ENCODE peak calls at places on chromosome 1, in seven cellular contexts. One of them, this sample, is unnamed.

GRCh38 chr1:193325771-193326170 is 139.4 kb upstream of the B3GALT2 start:
- DNase-seq in pancreas: no peak
- DNase-seq in cardiac muscle cell: no peak
- DNase-seq in SJSA1: no peak
- DNase-seq in CD8-positive, alpha-beta memory T cell: no peak
- DNase-seq in transverse colon: no peak
- DNase-seq in right atrium auricular region: no peak
- DNase-seq in this sample: no peak

GRCh38 chr1:50329332-50329932 is 93.8 kb downstream of the DMRTA2 start:
- DNase-seq in pancreas: no peak
- DNase-seq in cardiac muscle cell: no peak
- DNase-seq in SJSA1: no peak
- DNase-seq in CD8-positive, alpha-beta memory T cell: no peak
- DNase-seq in transverse colon: peak; percentile 85
- DNase-seq in right atrium auricular region: no peak
- DNase-seq in this sample: no peak

GRCh38 chr1:165675794-165676193 is 22.6 kb downstream of the ALDH9A1 start:
- DNase-seq in pancreas: no peak
- DNase-seq in cardiac muscle cell: no peak
- DNase-seq in SJSA1: no peak
- DNase-seq in CD8-positive, alpha-beta memory T cell: no peak
- DNase-seq in transverse colon: no peak
- DNase-seq in right atrium auricular region: no peak
- DNase-seq in this sample: no peak

GRCh38 chr1:246814890-246815289 is 90.7 kb downstream of the SCCPDH start:
- DNase-seq in pancreas: no peak
- DNase-seq in cardiac muscle cell: no peak
- DNase-seq in SJSA1: no peak
- DNase-seq in CD8-positive, alpha-beta memory T cell: no peak
- DNase-seq in transverse colon: no peak
- DNase-seq in right atrium auricular region: no peak
- DNase-seq in this sample: no peak

GRCh38 chr1:189158155-189158554 is 1319.5 kb downstream of the BRINP3 start:
- DNase-seq in pancreas: no peak
- DNase-seq in cardiac muscle cell: no peak
- DNase-seq in SJSA1: no peak
- DNase-seq in CD8-positive, alpha-beta memory T cell: no peak
- DNase-seq in transverse colon: no peak
- DNase-seq in right atrium auricular region: no peak
- DNase-seq in this sample: no peak

GRCh38 chr1:109873278-109874175 is 37.1 kb upstream of the CSF1 start:
- DNase-seq in pancreas: no peak
- DNase-seq in cardiac muscle cell: no peak
- DNase-seq in SJSA1: peak; percentile 87
- DNase-seq in CD8-positive, alpha-beta memory T cell: no peak
- DNase-seq in transverse colon: no peak
- DNase-seq in right atrium auricular region: no peak
- DNase-seq in this sample: no peak

GRCh38 chr1:97050501-97050900 is 328.9 kb downstream of the PTBP2 start:
- DNase-seq in pancreas: no peak
- DNase-seq in cardiac muscle cell: peak; percentile 65
- DNase-seq in SJSA1: peak; percentile 8
- DNase-seq in CD8-positive, alpha-beta memory T cell: no peak
- DNase-seq in transverse colon: no peak
- DNase-seq in right atrium auricular region: no peak
- DNase-seq in this sample: no peak

GRCh38 chr1:221897312-221897711 is 155.4 kb upstream of the DUSP10 start:
- DNase-seq in pancreas: no peak
- DNase-seq in cardiac muscle cell: no peak
- DNase-seq in SJSA1: peak; percentile 20
- DNase-seq in CD8-positive, alpha-beta memory T cell: no peak
- DNase-seq in transverse colon: no peak
- DNase-seq in right atrium auricular region: no peak
- DNase-seq in this sample: no peak

GRCh38 chr1:52102336-52103013 is 39.4 kb upstream of the ZFYVE9 start:
- DNase-seq in pancreas: no peak
- DNase-seq in cardiac muscle cell: no peak
- DNase-seq in SJSA1: no peak
- DNase-seq in CD8-positive, alpha-beta memory T cell: no peak
- DNase-seq in transverse colon: no peak
- DNase-seq in right atrium auricular region: no peak
- DNase-seq in this sample: no peak

GRCh38 chr1:190479028-190479427 is 1.4 kb upstream of the BRINP3 start:
- DNase-seq in pancreas: no peak
- DNase-seq in cardiac muscle cell: peak; percentile 27
- DNase-seq in SJSA1: no peak
- DNase-seq in CD8-positive, alpha-beta memory T cell: no peak
- DNase-seq in transverse colon: no peak
- DNase-seq in right atrium auricular region: no peak
- DNase-seq in this sample: no peak

GRCh38 chr1:89804646-89805237 is 16.1 kb upstream of the LRRC8D start:
- DNase-seq in pancreas: peak; percentile 80
- DNase-seq in cardiac muscle cell: peak; percentile 86
- DNase-seq in SJSA1: peak; percentile 69
- DNase-seq in CD8-positive, alpha-beta memory T cell: peak; percentile 74
- DNase-seq in transverse colon: peak; percentile 91
- DNase-seq in right atrium auricular region: peak; percentile 91
- DNase-seq in this sample: peak; percentile 72

GRCh38 chr1:89810302-89810701 is 10.5 kb upstream of the LRRC8D start:
- DNase-seq in pancreas: no peak
- DNase-seq in cardiac muscle cell: no peak
- DNase-seq in SJSA1: no peak
- DNase-seq in CD8-positive, alpha-beta memory T cell: no peak
- DNase-seq in transverse colon: no peak
- DNase-seq in right atrium auricular region: no peak
- DNase-seq in this sample: no peak

GRCh38 chr1:89808429-89809117 is 12.3 kb upstream of the LRRC8D start:
- DNase-seq in pancreas: no peak
- DNase-seq in cardiac muscle cell: no peak
- DNase-seq in SJSA1: peak; percentile 73
- DNase-seq in CD8-positive, alpha-beta memory T cell: no peak
- DNase-seq in transverse colon: no peak
- DNase-seq in right atrium auricular region: no peak
- DNase-seq in this sample: no peak

GRCh38 chr1:89809556-89809955 is 11.3 kb upstream of the LRRC8D start:
- DNase-seq in pancreas: no peak
- DNase-seq in cardiac muscle cell: no peak
- DNase-seq in SJSA1: no peak
- DNase-seq in CD8-positive, alpha-beta memory T cell: no peak
- DNase-seq in transverse colon: no peak
- DNase-seq in right atrium auricular region: no peak
- DNase-seq in this sample: no peak

GRCh38 chr1:89806612-89807011 is 14.2 kb upstream of the LRRC8D start:
- DNase-seq in pancreas: no peak
- DNase-seq in cardiac muscle cell: no peak
- DNase-seq in SJSA1: no peak
- DNase-seq in CD8-positive, alpha-beta memory T cell: no peak
- DNase-seq in transverse colon: no peak
- DNase-seq in right atrium auricular region: no peak
- DNase-seq in this sample: no peak
- H3K4me1 ChIP-seq in pancreas: no peaks in the 10 kb centered on the region
- H3K4me1 ChIP-seq in cardiac muscle cell: no peaks in the 10 kb centered on the region
- H3K4me1 ChIP-seq in SJSA1: peaks cover 24% of the 10 kb centered on the region
- H3K4me1 ChIP-seq in CD8-positive, alpha-beta memory T cell: no peaks in the 10 kb centered on the region
- H3K4me1 ChIP-seq in transverse colon: no peaks in the 10 kb centered on the region
- H3K4me1 ChIP-seq in right atrium auricular region: no peaks in the 10 kb centered on the region
- H3K4me1 ChIP-seq in this sample: no peaks in the 10 kb centered on the region

GRCh38 chr1:201282931-201283829 is at the start of gene PKP1:
- DNase-seq in pancreas: peak; percentile 37
- DNase-seq in cardiac muscle cell: peak; percentile 29
- DNase-seq in SJSA1: no peak
- DNase-seq in CD8-positive, alpha-beta memory T cell: no peak
- DNase-seq in transverse colon: peak; percentile 51
- DNase-seq in right atrium auricular region: no peak
- DNase-seq in this sample: no peak

GRCh38 chr1:201286445-201286844 is 3.1 kb downstream of the PKP1 start:
- DNase-seq in pancreas: no peak
- DNase-seq in cardiac muscle cell: no peak
- DNase-seq in SJSA1: no peak
- DNase-seq in CD8-positive, alpha-beta memory T cell: no peak
- DNase-seq in transverse colon: no peak
- DNase-seq in right atrium auricular region: no peak
- DNase-seq in this sample: no peak

GRCh38 chr1:201285846-201286245 is 2.5 kb downstream of the PKP1 start:
- DNase-seq in pancreas: no peak
- DNase-seq in cardiac muscle cell: no peak
- DNase-seq in SJSA1: no peak
- DNase-seq in CD8-positive, alpha-beta memory T cell: no peak
- DNase-seq in transverse colon: no peak
- DNase-seq in right atrium auricular region: no peak
- DNase-seq in this sample: no peak

GRCh38 chr1:201283836-201284553 is 689 bp downstream of the PKP1 start:
- DNase-seq in pancreas: no peak
- DNase-seq in cardiac muscle cell: no peak
- DNase-seq in SJSA1: no peak
- DNase-seq in CD8-positive, alpha-beta memory T cell: no peak
- DNase-seq in transverse colon: no peak
- DNase-seq in right atrium auricular region: no peak
- DNase-seq in this sample: no peak

GRCh38 chr1:201284636-201285035 is 1.3 kb downstream of the PKP1 start:
- DNase-seq in pancreas: no peak
- DNase-seq in cardiac muscle cell: no peak
- DNase-seq in SJSA1: no peak
- DNase-seq in CD8-positive, alpha-beta memory T cell: no peak
- DNase-seq in transverse colon: no peak
- DNase-seq in right atrium auricular region: no peak
- DNase-seq in this sample: no peak
- H3K4me1 ChIP-seq in pancreas: no peaks in the 10 kb centered on the region
- H3K4me1 ChIP-seq in cardiac muscle cell: no peaks in the 10 kb centered on the region
- H3K4me1 ChIP-seq in SJSA1: no peaks in the 10 kb centered on the region
- H3K4me1 ChIP-seq in CD8-positive, alpha-beta memory T cell: no peaks in the 10 kb centered on the region
- H3K4me1 ChIP-seq in transverse colon: peaks cover 8% of the 10 kb centered on the region
- H3K4me1 ChIP-seq in right atrium auricular region: peaks cover 11% of the 10 kb centered on the region
- H3K4me1 ChIP-seq in this sample: peaks cover 12% of the 10 kb centered on the region

GRCh38 chr1:205375816-205376545 is 19.3 kb upstream of the KLHDC8A start:
- DNase-seq in pancreas: no peak
- DNase-seq in cardiac muscle cell: peak; percentile 72
- DNase-seq in SJSA1: peak; percentile 56
- DNase-seq in CD8-positive, alpha-beta memory T cell: no peak
- DNase-seq in transverse colon: peak; percentile 34
- DNase-seq in right atrium auricular region: no peak
- DNase-seq in this sample: no peak
- H3K4me1 ChIP-seq in pancreas: peaks cover 34% of the 10 kb centered on the region
- H3K4me1 ChIP-seq in cardiac muscle cell: peaks cover 42% of the 10 kb centered on the region
- H3K4me1 ChIP-seq in SJSA1: peaks cover 53% of the 10 kb centered on the region
- H3K4me1 ChIP-seq in CD8-positive, alpha-beta memory T cell: peaks cover 7% of the 10 kb centered on the region
- H3K4me1 ChIP-seq in transverse colon: no peaks in the 10 kb centered on the region
- H3K4me1 ChIP-seq in right atrium auricular region: no peaks in the 10 kb centered on the region
- H3K4me1 ChIP-seq in this sample: no peaks in the 10 kb centered on the region

GRCh38 chr1:230077011-230077410 is 10.0 kb downstream of the GALNT2 start:
- DNase-seq in pancreas: no peak
- DNase-seq in cardiac muscle cell: no peak
- DNase-seq in SJSA1: no peak
- DNase-seq in CD8-positive, alpha-beta memory T cell: no peak
- DNase-seq in transverse colon: no peak
- DNase-seq in right atrium auricular region: no peak
- DNase-seq in this sample: no peak

GRCh38 chr1:230074762-230075161 is 7.7 kb downstream of the GALNT2 start:
- DNase-seq in pancreas: no peak
- DNase-seq in cardiac muscle cell: no peak
- DNase-seq in SJSA1: no peak
- DNase-seq in CD8-positive, alpha-beta memory T cell: no peak
- DNase-seq in transverse colon: no peak
- DNase-seq in right atrium auricular region: no peak
- DNase-seq in this sample: no peak

GRCh38 chr1:230080834-230081233 is 13.8 kb downstream of the GALNT2 start:
- DNase-seq in pancreas: no peak
- DNase-seq in cardiac muscle cell: peak; percentile 61
- DNase-seq in SJSA1: no peak
- DNase-seq in CD8-positive, alpha-beta memory T cell: no peak
- DNase-seq in transverse colon: no peak
- DNase-seq in right atrium auricular region: no peak
- DNase-seq in this sample: peak; percentile 69

GRCh38 chr1:230079211-230079590 is 12.2 kb downstream of the GALNT2 start:
- DNase-seq in pancreas: no peak
- DNase-seq in cardiac muscle cell: no peak
- DNase-seq in SJSA1: no peak
- DNase-seq in CD8-positive, alpha-beta memory T cell: no peak
- DNase-seq in transverse colon: no peak
- DNase-seq in right atrium auricular region: no peak
- DNase-seq in this sample: no peak

DNA sequence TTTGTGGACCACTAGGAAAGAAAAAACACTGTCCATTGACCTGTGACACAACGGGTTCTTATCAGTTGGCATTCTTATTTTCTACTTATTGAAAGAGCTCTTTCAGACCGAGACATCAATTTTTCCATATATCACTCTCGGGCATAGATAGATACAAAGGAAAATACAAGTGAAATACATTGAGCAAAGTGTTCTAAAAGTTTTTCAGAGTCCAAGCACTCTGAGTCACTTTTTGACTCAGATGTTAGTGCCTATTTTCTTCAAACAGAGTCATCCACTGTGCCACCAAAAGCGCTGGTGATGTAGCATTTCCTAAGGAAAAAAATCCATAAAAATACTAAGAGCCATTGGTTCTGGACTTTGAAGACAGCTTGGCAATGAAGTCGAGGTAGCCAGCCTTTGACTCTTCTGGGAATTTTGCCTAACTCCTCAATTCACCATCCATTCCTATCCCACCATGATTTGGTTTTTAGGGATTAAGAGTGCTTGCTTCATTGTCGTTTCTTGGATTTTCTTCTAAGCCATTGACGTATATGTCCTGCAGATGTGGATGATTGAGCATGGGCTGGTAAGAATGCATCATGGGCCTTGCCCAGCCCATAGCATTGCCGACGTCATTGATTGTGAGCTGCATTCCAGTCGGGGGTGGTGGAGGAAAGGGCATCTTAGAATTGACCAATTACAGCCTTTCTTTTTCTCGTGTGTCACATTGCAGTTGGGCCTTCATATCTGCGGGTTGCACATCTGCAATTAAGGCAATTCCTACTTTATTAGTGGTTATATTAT is 10.6 kb downstream of the GALNT2 start:
- DNase-seq in pancreas: no peak
- DNase-seq in cardiac muscle cell: no peak
- DNase-seq in SJSA1: peak; percentile 27
- DNase-seq in CD8-positive, alpha-beta memory T cell: no peak
- DNase-seq in transverse colon: no peak
- DNase-seq in right atrium auricular region: no peak
- DNase-seq in this sample: no peak
- H3K4me1 ChIP-seq in pancreas: peaks cover 28% of the 10 kb centered on the region
- H3K4me1 ChIP-seq in cardiac muscle cell: peaks cover 7% of the 10 kb centered on the region
- H3K4me1 ChIP-seq in SJSA1: peaks cover 49% of the 10 kb centered on the region
- H3K4me1 ChIP-seq in CD8-positive, alpha-beta memory T cell: no peaks in the 10 kb centered on the region
- H3K4me1 ChIP-seq in transverse colon: peaks cover 5% of the 10 kb centered on the region
- H3K4me1 ChIP-seq in right atrium auricular region: peaks cover 40% of the 10 kb centered on the region
- H3K4me1 ChIP-seq in this sample: peaks cover 75% of the 10 kb centered on the region

GRCh38 chr1:223662943-223663342 is 2.6 kb downstream of the CAPN8 start:
- DNase-seq in pancreas: no peak
- DNase-seq in cardiac muscle cell: no peak
- DNase-seq in SJSA1: no peak
- DNase-seq in CD8-positive, alpha-beta memory T cell: no peak
- DNase-seq in transverse colon: no peak
- DNase-seq in right atrium auricular region: no peak
- DNase-seq in this sample: no peak
- H3K4me1 ChIP-seq in pancreas: no peaks in the 10 kb centered on the region
- H3K4me1 ChIP-seq in cardiac muscle cell: no peaks in the 10 kb centered on the region
- H3K4me1 ChIP-seq in SJSA1: peaks cover 11% of the 10 kb centered on the region
- H3K4me1 ChIP-seq in CD8-positive, alpha-beta memory T cell: no peaks in the 10 kb centered on the region
- H3K4me1 ChIP-seq in transverse colon: no peaks in the 10 kb centered on the region
- H3K4me1 ChIP-seq in right atrium auricular region: no peaks in the 10 kb centered on the region
- H3K4me1 ChIP-seq in this sample: no peaks in the 10 kb centered on the region

This sample was measured in left ventricle myocardium inferior.